ENCODE peak calls at places on chromosome 14, in four cellular contexts. M is A549, Y is GM12878, W is K562. D is an unnamed sample.

GRCh38 chr14:103541494-103541943 is 12.5 kb downstream of the TRMT61A start:
- DNase-seq in Y (no peak), W (no peak), M (no peak), D (no peak)

GRCh38 chr14:96592591-96593388 is 90.6 kb downstream of the PAPOLA start:
- DNase-seq in W (peak; percentile 89), M (peak; percentile 89), Y (no peak), D (peak; percentile 63)

GRCh38 chr14:102828201-102828600 is 51.0 kb downstream of the TRAF3 start:
- DNase-seq in M (no peak), W (peak; percentile 51), Y (no peak), D (no peak)

GRCh38 chr14:94769413-94770250 is at the start of gene GSC:
- DNase-seq in W (no peak), M (peak; percentile 36), Y (no peak), D (peak; percentile 89)

GRCh38 chr14:62710811-62711210 is 334.4 kb downstream of the KCNH5 start:
- DNase-seq in M (no peak), Y (no peak), W (no peak), D (no peak)

GRCh38 chr14:105091335-105092123 is 26.3 kb upstream of the GPR132 start:
- DNase-seq in Y (no peak), W (no peak), M (peak; percentile 93), D (no peak)

GRCh38 chr14:21039059-21039422 is 3.1 kb upstream of the RNASE7 start:
- DNase-seq in M (no peak), W (no peak), Y (no peak), D (peak; percentile 80)

GRCh38 chr14:59755388-59755787 is 115.2 kb downstream of the RTN1 start:
- DNase-seq in Y (no peak), W (no peak), M (no peak), D (no peak)

GRCh38 chr14:95206534-95206933 is 49.2 kb upstream of the DICER1 start:
- DNase-seq in Y (no peak), M (no peak), W (no peak), D (no peak)

GRCh38 chr14:103149351-103149750 is 26.1 kb downstream of the TNFAIP2 start:
- DNase-seq in W (no peak), M (no peak), Y (no peak), D (no peak)

GRCh38 chr14:90554341-90554740 is 157.5 kb downstream of the CALM1 start:
- DNase-seq in M (no peak), W (no peak), Y (no peak), D (no peak)

GRCh38 chr14:23829736-23830474 is 123.7 kb upstream of the DHRS4 start:
- DNase-seq in W (no peak), M (peak; percentile 77), Y (no peak), D (no peak)

GRCh38 chr14:52328286-52328685 is 14.2 kb downstream of the PTGER2 start:
- DNase-seq in M (peak; percentile 18), W (no peak), Y (no peak), D (no peak)

GRCh38 chr14:58243790-58244555 is 670 bp upstream of the PSMA3 start:
- DNase-seq in Y (no peak), W (peak; percentile 33), M (peak; percentile 45), D (no peak)

GRCh38 chr14:21860172-21860571 is 186.6 kb upstream of the OR4E1 start:
- DNase-seq in W (peak; percentile 24), Y (no peak), M (peak; percentile 7), D (peak; percentile 88)

GRCh38 chr14:35818346-35819115 is 7.6 kb upstream of the BRMS1L start:
- DNase-seq in Y (no peak), W (peak; percentile 39), M (peak; percentile 57), D (peak; percentile 75)
- TF ChIP-seq JUNB in Y (no peak), W (no peak), M (no peak), D (no peak)

DNA sequence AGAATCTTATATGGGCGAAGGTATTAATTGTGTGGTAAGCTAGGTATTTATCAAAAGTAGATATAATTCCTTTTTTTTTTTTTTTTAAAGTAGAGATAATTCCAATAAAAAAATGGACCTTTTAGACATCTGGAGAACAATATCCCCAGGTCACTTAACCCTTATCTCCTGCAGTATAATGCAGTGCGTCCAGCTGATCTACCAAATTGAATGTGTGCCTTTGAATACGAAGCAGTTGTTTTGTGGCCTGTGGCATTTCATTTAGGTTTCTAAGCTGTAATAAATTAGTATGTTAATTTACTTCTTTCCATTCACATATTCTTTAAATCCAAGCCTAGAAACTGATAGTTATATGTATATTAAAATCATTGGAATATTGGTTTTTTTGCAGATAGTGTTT is 3.1 kb downstream of the FUT8 start:
- DNase-seq in Y (no peak), W (no peak), M (no peak), D (no peak)
- H3K4me2 ChIP-seq in Y (no peak overlapping the region), W (no peak overlapping the region), M (no peak overlapping the region), D (no peak overlapping the region)

GRCh38 chr14:74105381-74105780 is 20.6 kb downstream of the LIN52 start:
- DNase-seq in M (no peak), W (no peak), Y (no peak), D (no peak)
- H3K4me1 ChIP-seq in M (no peaks in the 10 kb centered on the region), W (no peaks in the 10 kb centered on the region), Y (no peaks in the 10 kb centered on the region), D (peaks cover 12% of the 10 kb centered on the region)

DNA sequence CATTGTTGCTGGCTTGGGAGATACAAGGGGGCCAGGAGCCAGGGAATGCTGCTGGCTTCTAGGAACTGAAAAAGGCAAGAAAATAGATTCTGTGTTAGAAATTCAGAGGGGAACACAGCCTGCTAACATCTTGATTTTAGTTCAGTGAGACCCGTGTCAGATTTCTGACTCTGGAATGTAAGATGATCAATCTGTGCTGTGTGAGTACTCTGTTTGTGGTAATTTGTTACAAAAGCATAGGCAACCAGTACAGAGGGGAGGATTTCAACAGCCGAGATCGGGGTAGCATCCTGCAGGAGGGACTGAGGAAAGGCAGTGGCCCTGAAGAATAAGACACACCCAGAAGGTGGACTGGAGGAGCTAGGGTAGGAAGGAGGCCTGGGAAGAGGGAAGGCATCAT is 410.0 kb upstream of the CCDC196 start:
- DNase-seq in M (no peak), Y (no peak), W (no peak), D (no peak)
- TF ChIP-seq JUNB in M (no peak), Y (no peak), W (no peak), D (no peak)

DNA sequence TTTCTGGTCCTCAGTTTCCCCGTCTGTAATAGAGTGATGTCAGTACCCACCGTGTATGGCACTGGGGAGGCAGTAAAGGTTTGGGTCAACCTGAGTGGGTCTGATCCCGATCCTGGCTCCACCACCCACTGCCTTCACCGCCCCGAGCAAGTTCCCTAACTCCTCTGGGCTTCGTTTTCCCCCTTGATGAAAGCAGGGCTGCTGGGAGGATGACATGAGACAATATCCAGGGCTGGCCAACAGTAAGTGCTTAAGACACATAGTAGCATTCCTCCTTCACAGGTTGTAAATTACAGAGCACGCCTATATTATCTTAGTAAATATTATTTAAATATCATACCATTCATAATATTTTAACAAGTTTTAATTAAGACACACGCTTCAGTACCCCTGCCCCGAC is 590 bp downstream of the PLEK2 start:
- DNase-seq in Y (no peak), W (no peak), M (no peak), D (no peak)
- H3K4me2 ChIP-seq in Y (no peak overlapping the region), W (no peak overlapping the region), M (peak overlapping the region; percentile 85), D (peak overlapping the region; percentile 88)

DNA sequence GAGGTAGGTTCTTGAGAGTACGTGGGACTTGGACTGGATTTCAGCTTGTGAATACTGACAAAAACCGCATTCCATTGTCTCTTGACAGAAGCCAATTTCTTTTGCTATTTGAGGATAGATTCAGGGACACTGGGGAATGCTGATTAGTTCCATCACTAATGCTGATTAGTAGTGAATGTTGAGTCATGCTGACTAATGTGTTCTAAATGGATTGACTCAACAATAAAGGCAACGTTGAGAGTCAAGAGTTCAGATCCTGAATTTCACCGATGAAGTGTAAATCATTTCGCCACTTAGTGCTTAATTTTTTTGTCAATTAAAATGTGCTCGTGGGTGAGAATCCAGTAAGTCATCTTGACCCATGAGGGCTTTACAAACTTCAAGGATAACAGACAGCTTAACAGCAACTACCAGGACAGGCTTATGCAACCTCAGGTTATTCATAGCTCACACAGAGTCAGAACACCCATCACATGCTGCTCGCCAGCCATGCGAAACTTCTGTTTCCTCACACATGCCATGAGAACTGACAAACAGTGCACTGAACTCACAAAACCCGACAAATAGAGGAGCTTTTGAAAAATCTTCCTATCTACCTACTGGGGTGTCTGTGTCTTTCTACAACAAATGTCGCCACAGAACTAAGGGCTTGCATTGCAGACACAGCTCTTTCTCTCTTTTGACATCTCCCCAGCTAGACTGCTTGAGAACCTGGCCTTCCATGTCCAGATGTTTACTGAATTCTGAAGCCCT is 316.5 kb downstream of the ZFP36L1 start:
- DNase-seq in Y (peak; percentile 93), M (no peak), W (no peak), D (peak; percentile 24)
- H3K4me1 ChIP-seq in Y (peaks cover 26% of the 10 kb centered on the region), M (peaks cover 39% of the 10 kb centered on the region), W (peaks cover 9% of the 10 kb centered on the region), D (peaks cover 28% of the 10 kb centered on the region)

GRCh38 chr14:78605065-78605762 is 435.0 kb downstream of the NRXN3 start:
- DNase-seq in Y (no peak), M (no peak), W (no peak), D (no peak)
- TF ChIP-seq JUNB in Y (no peak), M (no peak), W (no peak), D (no peak)

GRCh38 chr14:89308232-89308959 is 108.6 kb downstream of the FOXN3 start:
- DNase-seq in M (no peak), Y (no peak), W (no peak), D (no peak)
- H3K4me2 ChIP-seq in M (no peak overlapping the region), Y (peak overlapping the region; percentile 81), W (no peak overlapping the region), D (no peak overlapping the region)

GRCh38 chr14:56449670-56450213 is 129.9 kb upstream of the TMEM260 start:
- DNase-seq in M (no peak), Y (no peak), W (no peak), D (no peak)
- H3K4me1 ChIP-seq in M (no peaks in the 10 kb centered on the region), Y (no peaks in the 10 kb centered on the region), W (no peaks in the 10 kb centered on the region), D (peaks cover 3% of the 10 kb centered on the region)

GRCh38 chr14:100587763-100588411 is 670 bp upstream of the BEGAIN start:
- DNase-seq in M (no peak), W (no peak), Y (no peak), D (no peak)
- TF ChIP-seq JUNB in M (no peak), W (no peak), Y (no peak), D (no peak)

D was measured in GM23338.